ENCODE peak calls at places on chromosomes 7 and 10, in six cellular contexts. G is 8988T; Y is neuronal stem cell; Z is stimulated activated CD4-positive, alpha-beta T cell treated with anti-CD3 and anti-CD28 coated beads, Interleukin-2, amount 100 ng/mL, for 48 hours; V is osteoblast; X is amygdala. P is an unnamed sample.

GRCh38 chr10:77333610-77334340 is 303.8 kb downstream of the KCNMA1 start:
- DNase-seq in G (no peak), Y (no peak), Z (no peak), V (no peak), X (no peak), P (no peak)

GRCh38 chr10:38025283-38025682 is 14.8 kb downstream of the ZNF33A start:
- DNase-seq in G (no peak), V (no peak), Z (no peak), X (no peak), Y (no peak), P (no peak)

GRCh38 chr7:141072548-141073172 is 1.2 kb upstream of the TMEM178B start:
- DNase-seq in X (peak), Y (peak), Z (peak), G (no peak), V (peak), P (peak)

GRCh38 chr10:120719333-120719732 is 131.8 kb upstream of the WDR11 start:
- DNase-seq in G (no peak), Z (no peak), Y (no peak), V (no peak), X (no peak), P (no peak)

GRCh38 chr10:14945097-14945496 is 8.8 kb downstream of the DCLRE1C start:
- DNase-seq in V (peak), G (no peak), Z (no peak), X (no peak), Y (no peak), P (no peak)

GRCh38 chr7:20721086-20721485 is 65.6 kb downstream of the SP8 start:
- DNase-seq in X (no peak), V (no peak), G (no peak), Z (no peak), Y (no peak), P (no peak)

GRCh38 chr10:91901784-91902677 is 7.3 kb downstream of the FGFBP3 start:
- DNase-seq in Y (no peak), V (peak), G (no peak), X (no peak), Z (peak), P (no peak)

GRCh38 chr7:135877799-135878198 is 99.4 kb downstream of the MTPN start:
- DNase-seq in V (no peak), Y (no peak), Z (no peak), X (no peak), G (no peak), P (no peak)

GRCh38 chr7:18895456-18895855 is 222.0 kb downstream of the TWIST1 start:
- DNase-seq in G (no peak), Z (no peak), Y (no peak), V (no peak), X (no peak), P (no peak)

GRCh38 chr7:1478480-1478879 is 19.2 kb upstream of the MICALL2 start:
- DNase-seq in X (no peak), G (no peak), Z (no peak), V (no peak), Y (no peak), P (no peak)

GRCh38 chr10:98186681-98187080 is 52.2 kb downstream of the R3HCC1L start:
- DNase-seq in G (no peak), Z (no peak), Y (no peak), X (no peak), V (no peak), P (no peak)

GRCh38 chr7:100358027-100358856 is at the start of gene PILRB:
- DNase-seq in X (no peak), V (no peak), Z (no peak), G (no peak), Y (no peak), P (no peak)

GRCh38 chr7:115987486-115987885 is 43.1 kb downstream of the TFEC start:
- DNase-seq in V (no peak), Z (no peak), X (no peak), G (no peak), Y (no peak), P (no peak)